ENCODE peak calls at places on chromosome 2, in ten cellular contexts. P, V, T, D, L, G, Z, I, K and M are unnamed samples.
A peak's percentile ranks its signal among the peaks of the same experiment; 100 is the strongest.

GRCh38 chr2:156883828-156884615 is 373.5 kb upstream of the GALNT5 start:
- DNase-seq in P (no peak), V (no peak), T (no peak), D (no peak), L (no peak), G (no peak), Z (no peak), I (no peak), K (no peak), M (no peak)

GRCh38 chr2:127275789-127276188 is 18.2 kb downstream of the ERCC3 start:
- DNase-seq in P (no peak), V (no peak), T (no peak), D (no peak), L (no peak), G (no peak), Z (no peak), I (no peak), K (no peak), M (no peak)

GRCh38 chr2:215982465-215982875 is 30.9 kb downstream of the MREG start:
- DNase-seq in P (no peak), V (no peak), T (peak; percentile 97), D (no peak), L (no peak), G (no peak), Z (no peak), I (no peak), K (no peak), M (no peak)

GRCh38 chr2:100752628-100753333 is 67.2 kb upstream of the NPAS2 start:
- DNase-seq in P (no peak), V (no peak), T (peak; percentile 67), D (no peak), L (no peak), G (no peak), Z (no peak), I (no peak), K (no peak), M (no peak)

GRCh38 chr2:157782057-157782845 is 93.9 kb downstream of the ACVR1 start:
- DNase-seq in P (no peak), V (no peak), T (peak; percentile 14), D (no peak), L (no peak), G (no peak), Z (no peak), I (peak; percentile 73), K (no peak), M (peak; percentile 13)

GRCh38 chr2:212912445-212913103 is 238.8 kb downstream of the IKZF2 start:
- DNase-seq in P (no peak), V (no peak), T (peak; percentile 18), D (peak; percentile 74), L (no peak), G (no peak), Z (no peak), I (no peak), K (no peak), M (no peak)

GRCh38 chr2:80719607-80720006 is 415.1 kb upstream of the LRRTM1 start:
- DNase-seq in P (no peak), V (no peak), T (no peak), D (no peak), L (no peak), G (no peak), Z (no peak), I (no peak), K (no peak), M (no peak)

GRCh38 chr2:10119601-10120157 is 2.9 kb upstream of the RRM2 start:
- DNase-seq in P (peak; percentile 76), V (no peak), T (no peak), D (no peak), L (no peak), G (no peak), Z (no peak), I (no peak), K (no peak), M (no peak)

GRCh38 chr2:132392211-132392610 is 24.4 kb upstream of the GPR39 start:
- DNase-seq in P (no peak), V (no peak), T (no peak), D (no peak), L (no peak), G (no peak), Z (no peak), I (no peak), K (no peak), M (no peak)

GRCh38 chr2:101478561-101479001 is 3.7 kb upstream of the RFX8 start:
- DNase-seq in P (no peak), V (no peak), T (no peak), D (no peak), L (no peak), G (no peak), Z (no peak), I (no peak), K (no peak), M (no peak)

GRCh38 chr2:27920148-27920885 is 29.8 kb downstream of the BABAM2 start:
- DNase-seq in P (no peak), V (no peak), T (peak; percentile 24), D (no peak), L (no peak), G (no peak), Z (no peak), I (no peak), K (no peak), M (no peak)

GRCh38 chr2:131092409-131093065 is 723 bp downstream of the FAM168B start:
- DNase-seq in P (no peak), V (no peak), T (no peak), D (peak; percentile 40), L (no peak), G (no peak), Z (peak; percentile 21), I (no peak), K (no peak), M (no peak)

GRCh38 chr2:241904011-241904718 is 34.6 kb downstream of the RTP5 start:
- DNase-seq in P (peak; percentile 59), V (no peak), T (no peak), D (no peak), L (no peak), G (no peak), Z (no peak), I (no peak), K (no peak), M (no peak)

GRCh38 chr2:237314198-237314597 is 99.8 kb downstream of the COL6A3 start:
- DNase-seq in P (no peak), V (no peak), T (no peak), D (no peak), L (no peak), G (no peak), Z (no peak), I (no peak), K (no peak), M (no peak)

GRCh38 chr2:240922234-240922981 is 16.3 kb downstream of the CROCC2 start:
- DNase-seq in P (peak; percentile 47), V (peak; percentile 10), T (no peak), D (peak; percentile 1), L (peak; percentile 3), G (no peak), Z (peak; percentile 17), I (peak; percentile 10), K (peak; percentile 32), M (no peak)

DNA sequence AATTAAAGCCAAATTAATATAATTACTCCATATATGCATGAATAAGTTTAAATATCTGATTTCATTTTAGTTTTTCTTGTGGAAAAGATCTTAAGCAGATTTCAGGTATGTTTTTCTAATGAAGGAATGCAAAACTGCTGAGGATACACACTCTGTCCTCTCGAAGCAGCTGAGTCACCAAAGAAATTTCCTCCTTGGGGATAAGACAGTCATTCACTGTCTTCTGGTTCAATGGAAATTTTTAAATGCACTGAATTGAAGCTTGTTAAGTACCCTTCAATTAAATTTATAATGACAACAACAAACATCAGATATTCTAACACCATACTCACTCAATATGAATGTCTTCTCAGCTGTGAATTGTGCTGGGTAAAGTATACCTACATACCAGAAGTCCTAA is 101.5 kb upstream of the DNER start:
- DNase-seq in P (no peak), V (no peak), T (no peak), D (no peak), L (no peak), G (no peak), Z (no peak), I (no peak), K (no peak), M (no peak)
- H3K36me3 ChIP-seq in P (peaks cover 78% of the 10 kb centered on the region), V (peaks cover 81% of the 10 kb centered on the region), T (peaks cover 75% of the 10 kb centered on the region), D (no peaks in the 10 kb centered on the region), L (peaks cover 57% of the 10 kb centered on the region), G (peaks cover 4% of the 10 kb centered on the region), Z (peaks cover 42% of the 10 kb centered on the region), I (peaks cover 53% of the 10 kb centered on the region), K (no peaks in the 10 kb centered on the region), M (peaks cover 7% of the 10 kb centered on the region)

GRCh38 chr2:96623116-96623515 is 15.0 kb downstream of the KANSL3 start:
- DNase-seq in P (no peak), V (no peak), T (no peak), D (no peak), L (no peak), G (no peak), Z (no peak), I (no peak), K (no peak), M (no peak)
- TF ChIP-seq CTCF in P (no peak), V (no peak), T (no peak), D (no peak), L (no peak), G (no peak), Z (no peak), I (no peak), K (no peak), M (no peak)

GRCh38 chr2:239064891-239065290 is 217.0 kb downstream of the TWIST2 start:
- DNase-seq in P (no peak), V (no peak), T (no peak), D (no peak), L (no peak), G (no peak), Z (no peak), I (no peak), K (no peak), M (no peak)
- H3K36me3 ChIP-seq in P (peaks cover 58% of the 10 kb centered on the region), V (peaks cover 67% of the 10 kb centered on the region), T (peaks cover 26% of the 10 kb centered on the region), D (peaks cover 3% of the 10 kb centered on the region), L (peaks cover 86% of the 10 kb centered on the region), G (no peaks in the 10 kb centered on the region), Z (peaks cover 68% of the 10 kb centered on the region), I (peaks cover 59% of the 10 kb centered on the region), K (no peaks in the 10 kb centered on the region), M (no peaks in the 10 kb centered on the region)

DNA sequence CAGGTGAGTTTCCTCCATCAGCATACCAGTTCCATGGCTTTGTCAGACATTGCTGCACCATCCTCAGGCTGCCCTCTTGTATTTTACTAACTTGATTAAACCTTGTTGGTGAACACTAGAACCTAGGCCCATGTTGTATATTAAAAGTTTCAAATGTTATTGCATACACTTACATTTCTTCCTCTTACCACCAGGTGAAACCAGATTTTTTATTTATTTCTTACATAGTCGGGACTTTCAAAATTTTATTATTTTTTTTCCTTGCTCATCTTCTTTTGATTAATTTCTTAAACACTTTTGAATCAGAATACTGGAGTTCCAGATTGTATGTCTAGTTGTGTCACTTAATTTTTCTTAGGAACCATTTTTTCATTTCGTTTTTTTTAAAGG is 5.9 kb downstream of the CERS6 start:
- DNase-seq in P (no peak), V (no peak), T (no peak), D (no peak), L (no peak), G (no peak), Z (no peak), I (no peak), K (no peak), M (no peak)
- TF ChIP-seq CTCF in P (no peak), V (no peak), T (no peak), D (no peak), L (no peak), G (no peak), Z (no peak), I (no peak), K (no peak), M (no peak)

GRCh38 chr2:231794383-231794782 is 8.1 kb downstream of the COPS7B start:
- DNase-seq in P (no peak), V (no peak), T (no peak), D (no peak), L (no peak), G (no peak), Z (no peak), I (no peak), K (no peak), M (no peak)
- H3K36me3 ChIP-seq in P (peaks cover 86% of the 10 kb centered on the region), V (peaks cover 86% of the 10 kb centered on the region), T (peaks cover 70% of the 10 kb centered on the region), D (peaks cover 6% of the 10 kb centered on the region), L (peaks cover 91% of the 10 kb centered on the region), G (peaks cover 17% of the 10 kb centered on the region), Z (peaks cover 66% of the 10 kb centered on the region), I (peaks cover 38% of the 10 kb centered on the region), K (no peaks in the 10 kb centered on the region), M (no peaks in the 10 kb centered on the region)